ENCODE peak calls at places on chromosomes 4 and X, in four cellular contexts. Y, T, Q and G are unnamed samples. For H3K4me1, the result is how much of the 10 kb centered on the place peaks cover.

GRCh38 chr4:78749258-78749971 is 26.7 kb upstream of the BMP2K start:
- DNase-seq in T (no peak), Q (no peak), Y (no peak), G (no peak)

GRCh38 chr4:33494150-33494549 is 2750.2 kb downstream of the ARAP2 start:
- DNase-seq in Y (no peak), Q (no peak), T (no peak), G (no peak)

GRCh38 chr4:17664755-17665154 is 50.3 kb downstream of the MED28 start:
- DNase-seq in T (no peak), Q (no peak), Y (no peak), G (no peak)

GRCh38 chr4:294732-295131 is 10.5 kb downstream of the ZNF732 start:
- DNase-seq in T (no peak), Y (no peak), Q (no peak), G (no peak)

GRCh38 chr4:97150966-97151365 is 992.3 kb downstream of the STPG2 start:
- DNase-seq in T (no peak), Q (no peak), Y (no peak), G (no peak)

GRCh38 chrX:127577884-127578283 is 474.3 kb downstream of the ACTRT1 start:
- DNase-seq in T (no peak), Y (no peak), Q (no peak), G (no peak)

GRCh38 chr4:171017596-171017995 is 795.6 kb upstream of the GALNTL6 start:
- DNase-seq in T (no peak), Q (no peak), Y (no peak), G (no peak)

GRCh38 chrX:41384041-41384705 is 50.2 kb downstream of the DDX3X start:
- DNase-seq in T (no peak), Y (peak), Q (no peak), G (peak)

GRCh38 chrX:115898382-115899001 is 272.1 kb upstream of the AGTR2 start:
- DNase-seq in Q (peak), Y (peak), T (no peak), G (no peak)

GRCh38 chr4:13329963-13330362 is 154.2 kb downstream of the RAB28 start:
- DNase-seq in Y (no peak), Q (no peak), T (no peak), G (no peak)

GRCh38 chr4:145507636-145508035 is 26.0 kb downstream of the SMAD1 start:
- DNase-seq in T (no peak), Q (no peak), Y (no peak), G (no peak)

GRCh38 chr4:146095091-146095690 is 80.3 kb upstream of the LSM6 start:
- DNase-seq in Y (peak), T (no peak), Q (peak), G (no peak)

GRCh38 chrX:71291381-71291780 is 7.9 kb downstream of the NONO start:
- DNase-seq in Q (no peak), Y (no peak), T (no peak), G (peak)

GRCh38 chr4:102736636-102737549 is 23.9 kb downstream of the MANBA start:
- DNase-seq in T (no peak), Y (no peak), Q (peak), G (no peak)

GRCh38 chrX:49174723-49175122 is 3.0 kb downstream of the PLP2 start:
- DNase-seq in T (no peak), Q (no peak), Y (no peak), G (no peak)

GRCh38 chr4:92864176-92864575 is 560.4 kb downstream of the GRID2 start:
- DNase-seq in Y (no peak), Q (no peak), T (no peak), G (no peak)

GRCh38 chrX:110180928-110181310 is 137.0 kb downstream of the AMMECR1 start:
- DNase-seq in T (no peak), Y (no peak), Q (no peak), G (no peak)

GRCh38 chrX:39753296-39753996 is 344.3 kb downstream of the BCOR start:
- DNase-seq in T (no peak), Q (peak), Y (no peak), G (no peak)

GRCh38 chr4:31365006-31365690 is 645.0 kb downstream of the PCDH7 start:
- DNase-seq in Y (no peak), T (no peak), Q (no peak), G (no peak)

GRCh38 chr4:110172972-110173371 is 25.4 kb downstream of the ELOVL6 start:
- DNase-seq in Y (peak), T (no peak), Q (no peak), G (no peak)

GRCh38 chr4:99824070-99824599 is 7.5 kb downstream of the DAPP1 start:
- DNase-seq in T (no peak), Y (no peak), Q (no peak), G (no peak)

GRCh38 chrX:19670854-19671620 is 155.7 kb upstream of the MAP3K15 start:
- DNase-seq in Q (peak), T (no peak), Y (peak), G (no peak)

GRCh38 chrX:10755477-10756334 is 135.3 kb upstream of the MID1 start:
- DNase-seq in Y (no peak), T (no peak), Q (peak), G (no peak)

DNA sequence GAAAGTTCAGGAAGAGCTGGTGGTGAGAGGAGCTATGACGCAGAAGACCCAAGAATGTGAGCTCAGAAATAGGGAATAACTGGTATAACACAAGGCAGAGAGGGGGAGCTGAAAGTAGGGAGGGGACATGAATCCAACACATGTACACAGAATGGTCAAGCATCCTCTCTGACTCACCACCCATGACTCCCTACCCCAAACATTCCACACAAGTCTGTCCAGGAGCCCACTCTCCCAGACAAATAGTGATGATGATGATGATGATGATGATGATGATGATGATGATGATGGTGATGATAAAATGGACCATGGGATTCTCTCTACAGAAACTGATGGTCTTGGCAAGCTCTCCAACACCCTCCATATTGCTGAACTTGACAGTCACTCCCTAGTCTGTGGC is 46.4 kb downstream of the NAT8L start:
- DNase-seq in Q (no peak), T (no peak), Y (no peak), G (no peak)
- H3K4me1 ChIP-seq in Q (under half), T (under half), Y (under half), G (under half)

DNA sequence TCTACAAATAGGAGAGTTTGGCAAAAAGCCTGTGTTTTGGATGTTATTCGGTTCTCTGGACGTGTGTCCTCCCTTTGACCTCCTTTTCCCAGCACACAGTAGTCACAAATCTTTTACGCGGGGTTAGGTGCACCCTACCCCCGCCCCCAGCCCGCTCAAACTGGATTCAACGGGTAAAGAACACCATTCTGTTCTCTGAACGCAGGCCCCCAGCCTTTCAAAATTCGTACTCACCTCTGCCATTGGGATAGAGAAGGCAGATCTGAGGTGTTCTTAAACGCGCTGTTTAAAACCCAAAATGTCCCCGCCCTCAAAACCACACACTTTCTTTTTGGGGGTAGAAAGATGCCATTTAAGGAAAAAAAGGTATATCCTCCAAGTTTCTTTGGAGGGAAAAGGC is 2.7 kb downstream of the LEF1 start:
- DNase-seq in T (no peak), Y (no peak), Q (no peak), G (no peak)
- H3K4me3 ChIP-seq in T (peak), Y (peak), Q (peak), G (peak)

GRCh38 chrX:154486396-154487207 is at the start of gene UBL4A:
- DNase-seq in Q (peak), Y (peak), T (peak), G (peak)

GRCh38 chrX:154485150-154486051 is 1.0 kb downstream of the UBL4A start:
- DNase-seq in Q (peak), Y (no peak), T (no peak), G (no peak)

GRCh38 chrX:154484255-154485149 is 1.9 kb downstream of the UBL4A start:
- DNase-seq in Y (peak), T (no peak), Q (no peak), G (no peak)

GRCh38 chrX:154487518-154488290 is 1.3 kb upstream of the UBL4A start:
- DNase-seq in T (no peak), Y (no peak), Q (no peak), G (no peak)

GRCh38 chrX:154486052-154486395 is 391 bp downstream of the UBL4A start:
- DNase-seq in T (peak), Q (peak), Y (peak), G (no peak)
- H3K4me1 ChIP-seq in T (under half), Q (under half), Y (under half), G (under half)

DNA sequence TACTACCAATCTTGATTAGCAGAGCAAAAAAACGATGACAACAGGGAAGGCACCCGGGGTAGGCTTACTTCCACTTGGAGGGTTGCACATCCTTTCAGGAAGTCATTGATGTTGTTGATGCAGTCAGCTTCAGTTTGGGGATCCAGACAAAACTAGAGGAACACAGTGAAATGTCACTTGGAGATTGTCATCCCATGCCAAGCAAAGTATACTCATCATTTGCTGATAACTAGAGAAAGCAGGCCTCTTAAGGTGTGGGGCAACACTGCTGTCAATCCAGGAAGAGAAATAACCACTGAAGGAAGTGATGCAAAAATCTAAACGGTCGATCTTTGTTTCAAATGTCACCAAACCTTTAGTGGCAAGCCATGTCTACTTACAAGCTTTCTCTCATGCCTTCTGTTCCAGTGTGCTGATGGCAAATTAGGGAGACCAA is 1.4 kb downstream of the ARHGEF6 start:
- DNase-seq in T (no peak), Q (no peak), Y (no peak), G (no peak)
- H3K4me3 ChIP-seq in T (peak), Q (no peak), Y (peak), G (peak)

DNA sequence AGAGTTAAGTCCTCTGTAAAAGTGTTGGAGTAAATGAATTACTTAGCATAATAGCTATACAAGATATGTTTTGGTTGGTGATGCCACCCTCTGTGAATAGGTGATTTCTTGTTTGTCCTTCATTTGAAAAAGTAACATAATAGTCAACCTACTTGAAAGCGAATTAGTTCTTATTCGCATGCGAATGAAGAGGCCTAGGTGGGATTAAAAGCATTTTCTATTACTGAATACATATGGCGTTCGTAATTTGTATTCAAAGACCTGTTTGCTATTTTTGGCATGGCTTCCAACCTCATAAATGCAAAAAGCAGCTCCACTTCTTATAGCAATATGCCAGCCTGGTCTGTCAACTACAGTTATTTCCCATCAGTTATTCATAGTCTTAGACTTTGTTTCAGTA is 261.2 kb downstream of the TENM3 start:
- DNase-seq in Y (no peak), Q (no peak), T (no peak), G (no peak)
- H3K4me1 ChIP-seq in Y (under half), Q (under half), T (under half), G (under half)

GRCh38 chrX:258291-259040 is 22.7 kb upstream of the PLCXD1 start:
- DNase-seq in Y (no peak), Q (peak), T (no peak), G (peak)

GRCh38 chrX:259692-260355 is 21.4 kb upstream of the PLCXD1 start:
- DNase-seq in T (no peak), Y (no peak), Q (peak), G (peak)

GRCh38 chrX:261858-262390 is 19.3 kb upstream of the PLCXD1 start:
- DNase-seq in T (no peak), Y (no peak), Q (peak), G (no peak)

GRCh38 chrX:262391-262909 is 18.7 kb upstream of the PLCXD1 start:
- DNase-seq in T (no peak), Q (peak), Y (no peak), G (peak)

GRCh38 chrX:261167-261857 is 19.9 kb upstream of the PLCXD1 start:
- DNase-seq in Y (no peak), T (no peak), Q (peak), G (peak)
- H3K4me3 ChIP-seq in Y (no peak), T (no peak), Q (no peak), G (no peak)